ENCODE peak calls at places on chromosomes 7 and 10, in five cellular contexts. One of them, this sample, is unnamed.
A peak's percentile ranks its signal among the peaks of the same experiment; 100 is the strongest.

GRCh38 chr7:41696323-41696916 is 6.5 kb downstream of the INHBA start:
- DNase-seq in GM12878: no peak
- DNase-seq in HCT116: peak; percentile 39
- DNase-seq in H1: peak; percentile 72
- DNase-seq in HepG2: peak; percentile 45
- DNase-seq in this sample: peak; percentile 67

GRCh38 chr10:122492955-122493597 is 31.7 kb downstream of the HTRA1 start:
- DNase-seq in HCT116: no peak
- DNase-seq in H1: no peak
- DNase-seq in GM12878: no peak
- DNase-seq in HepG2: no peak
- DNase-seq in this sample: no peak

GRCh38 chr10:71754562-71754961 is 18.8 kb downstream of the VSIR start:
- DNase-seq in HepG2: no peak
- DNase-seq in H1: no peak
- DNase-seq in GM12878: no peak
- DNase-seq in HCT116: no peak
- DNase-seq in this sample: no peak

GRCh38 chr10:6114758-6115410 is 26.1 kb downstream of the RBM17 start:
- DNase-seq in GM12878: no peak
- DNase-seq in HepG2: no peak
- DNase-seq in HCT116: no peak
- DNase-seq in H1: no peak
- DNase-seq in this sample: no peak

GRCh38 chr7:155166108-155166507 is 96.0 kb downstream of the HTR5A start:
- DNase-seq in GM12878: no peak
- DNase-seq in HepG2: no peak
- DNase-seq in HCT116: no peak
- DNase-seq in H1: no peak
- DNase-seq in this sample: no peak

GRCh38 chr10:129788211-129788610 is 175.9 kb downstream of the EBF3 start:
- DNase-seq in HepG2: no peak
- DNase-seq in H1: no peak
- DNase-seq in GM12878: no peak
- DNase-seq in HCT116: no peak
- DNase-seq in this sample: no peak

GRCh38 chr10:63068246-63068645 is 64.9 kb upstream of the NRBF2 start:
- DNase-seq in GM12878: no peak
- DNase-seq in H1: no peak
- DNase-seq in HepG2: no peak
- DNase-seq in HCT116: no peak
- DNase-seq in this sample: no peak

GRCh38 chr7:18960735-18961134 is 156.7 kb downstream of the TWIST1 start:
- DNase-seq in GM12878: no peak
- DNase-seq in HepG2: no peak
- DNase-seq in H1: no peak
- DNase-seq in HCT116: no peak
- DNase-seq in this sample: no peak

GRCh38 chr7:129751916-129752315 is 140.4 kb downstream of the NRF1 start:
- DNase-seq in GM12878: no peak
- DNase-seq in HepG2: no peak
- DNase-seq in HCT116: no peak
- DNase-seq in H1: no peak
- DNase-seq in this sample: peak; percentile 57

GRCh38 chr7:7188742-7189141 is 6.4 kb downstream of the C1GALT1 start:
- DNase-seq in GM12878: no peak
- DNase-seq in HCT116: no peak
- DNase-seq in H1: no peak
- DNase-seq in HepG2: no peak
- DNase-seq in this sample: no peak

GRCh38 chr7:98641646-98642489 is 24.8 kb downstream of the NPTX2 start:
- DNase-seq in HCT116: no peak
- DNase-seq in HepG2: peak; percentile 21
- DNase-seq in H1: no peak
- DNase-seq in GM12878: peak; percentile 87
- DNase-seq in this sample: no peak

DNA sequence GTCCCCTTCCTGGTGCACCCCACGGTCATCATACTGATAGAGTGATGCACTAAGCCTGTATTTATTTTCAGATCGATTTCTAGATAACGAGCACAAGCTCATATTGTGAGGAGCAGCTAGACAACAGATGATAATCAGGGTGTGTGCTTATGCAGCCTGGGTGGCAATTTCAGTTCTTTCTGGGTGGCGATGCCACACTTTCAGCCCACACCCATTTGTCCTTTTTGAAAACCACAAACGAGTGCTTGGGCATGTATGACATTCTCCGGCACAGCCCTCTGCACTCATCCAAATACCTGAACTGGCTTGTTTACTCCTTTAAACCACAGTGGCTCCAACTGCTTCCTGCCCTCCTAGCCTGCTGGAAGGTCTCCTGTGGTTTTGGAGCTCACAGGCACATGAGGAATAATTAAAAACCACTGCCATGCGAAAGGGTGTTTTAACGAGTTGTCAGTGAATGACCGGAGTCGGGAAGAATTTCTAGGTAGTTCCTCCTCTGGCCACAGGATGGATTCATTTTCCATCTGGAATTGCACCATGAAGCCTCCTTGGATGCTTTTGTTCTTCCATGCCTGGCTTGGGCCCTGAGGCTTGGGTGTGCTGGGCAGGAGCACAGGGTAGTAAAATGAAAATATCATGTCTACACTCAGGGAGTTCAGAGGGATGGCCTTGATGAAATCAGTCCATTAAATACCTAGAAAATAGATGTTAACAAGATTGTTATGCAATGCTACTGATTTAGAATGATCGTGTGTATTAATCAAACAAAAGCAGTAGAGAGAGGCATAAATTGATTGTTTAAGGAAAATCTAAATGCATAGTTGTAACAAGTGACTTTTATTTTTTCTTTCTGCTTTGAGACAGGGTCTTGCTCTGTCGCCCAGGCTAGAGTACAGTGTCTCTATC is 52.4 kb upstream of the ITGB1 start:
- DNase-seq in H1: peak; percentile 10
- DNase-seq in GM12878: no peak
- DNase-seq in HepG2: peak; percentile 34
- DNase-seq in HCT116: peak; percentile 77
- DNase-seq in this sample: peak; percentile 15
- TF ChIP-seq SP1 in H1: no peak
- TF ChIP-seq SP1 in GM12878: no peak
- TF ChIP-seq SP1 in HepG2: no peak
- TF ChIP-seq SP1 in HCT116: no peak
- TF ChIP-seq SP1 in this sample: no peak

GRCh38 chr7:94514917-94515316 is 5.3 kb downstream of the CASD1 start:
- DNase-seq in HepG2: no peak
- DNase-seq in GM12878: no peak
- DNase-seq in H1: no peak
- DNase-seq in HCT116: no peak
- DNase-seq in this sample: no peak
- H3K4me1 ChIP-seq in HepG2: peaks cover 47% of the 10 kb centered on the region
- H3K4me1 ChIP-seq in GM12878: peaks cover 3% of the 10 kb centered on the region
- H3K4me1 ChIP-seq in H1: peaks cover 11% of the 10 kb centered on the region
- H3K4me1 ChIP-seq in HCT116: peaks cover 3% of the 10 kb centered on the region
- H3K4me1 ChIP-seq in this sample: peaks cover 8% of the 10 kb centered on the region

GRCh38 chr7:55128693-55129394 is 110.0 kb downstream of the EGFR start:
- DNase-seq in H1: no peak
- DNase-seq in HepG2: no peak
- DNase-seq in HCT116: no peak
- DNase-seq in GM12878: no peak
- DNase-seq in this sample: no peak
- H3K4me2 ChIP-seq in H1: no peak overlapping the region
- H3K4me2 ChIP-seq in HepG2: no peak overlapping the region
- H3K4me2 ChIP-seq in HCT116: peak overlapping the region; percentile 70
- H3K4me2 ChIP-seq in GM12878: no peak overlapping the region
- H3K4me2 ChIP-seq in this sample: no peak overlapping the region

DNA sequence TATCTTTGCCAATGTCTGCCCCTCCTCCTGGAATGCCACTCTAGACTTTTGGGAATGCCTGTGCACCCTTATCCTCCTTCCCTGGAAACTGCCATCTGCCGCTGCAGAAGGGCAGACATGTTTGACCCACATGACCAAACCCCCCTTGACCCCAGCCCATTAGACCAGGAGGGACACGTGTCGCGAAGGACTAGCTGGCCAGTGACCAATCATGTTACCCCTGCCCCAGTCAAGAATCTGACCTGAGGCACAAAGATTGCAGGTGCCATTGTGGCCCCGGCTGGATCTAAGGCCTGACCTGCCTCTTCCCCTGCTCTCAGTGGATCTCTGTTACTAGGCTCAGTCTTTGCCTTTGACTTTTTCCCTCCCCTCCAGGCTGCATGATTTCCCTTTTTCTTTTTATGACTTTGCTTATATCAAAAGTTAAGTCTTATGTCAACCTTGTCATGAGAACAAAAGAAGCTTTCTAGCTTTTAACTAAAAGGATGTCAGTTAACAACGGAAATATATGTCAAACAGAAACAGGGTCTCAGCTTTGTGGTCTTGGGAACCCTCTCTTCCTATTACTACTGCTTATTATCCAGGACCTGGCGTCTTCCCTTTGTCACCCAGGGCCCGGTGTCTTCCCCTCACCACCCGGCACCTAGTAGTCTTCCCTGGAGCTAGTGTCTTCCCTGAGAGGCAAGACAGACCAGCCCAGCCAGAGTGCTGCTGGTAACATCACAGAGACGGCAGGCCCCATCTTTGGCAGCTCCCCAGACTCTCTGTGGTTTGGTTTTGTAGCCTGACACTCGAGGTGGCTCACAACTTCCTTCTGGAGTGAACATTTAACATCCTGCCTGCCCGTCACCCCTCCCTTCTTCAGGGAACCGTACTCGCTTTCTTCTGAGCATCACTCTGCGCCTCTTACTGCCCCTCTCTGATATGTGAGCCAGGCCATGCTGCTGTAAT is 24.4 kb upstream of the PPIF start:
- DNase-seq in HepG2: no peak
- DNase-seq in GM12878: peak; percentile 46
- DNase-seq in H1: no peak
- DNase-seq in HCT116: no peak
- DNase-seq in this sample: no peak
- TF ChIP-seq SP1 in HepG2: no peak
- TF ChIP-seq SP1 in GM12878: no peak
- TF ChIP-seq SP1 in H1: no peak
- TF ChIP-seq SP1 in HCT116: no peak
- TF ChIP-seq SP1 in this sample: no peak

This sample was measured in K562.